ENCODE peak calls at places on chromosomes 5 and 9, in five cellular contexts. One of them, this sample, is unnamed. For H3K36me3, the result is how much of the 10 kb centered on the place peaks cover.

GRCh38 chr9:134983506-134984371 is 66.0 kb upstream of the FCN1 start:
- DNase-seq in cardiac muscle cell: no peak
- DNase-seq in lower lobe of right lung: no peak
- DNase-seq in body of pancreas: no peak
- DNase-seq in endothelial cell of umbilical vein: no peak
- DNase-seq in this sample: no peak

GRCh38 chr9:93813687-93814560 is 141.2 kb downstream of the BARX1 start:
- DNase-seq in cardiac muscle cell: no peak
- DNase-seq in lower lobe of right lung: no peak
- DNase-seq in body of pancreas: peak
- DNase-seq in endothelial cell of umbilical vein: no peak
- DNase-seq in this sample: no peak

GRCh38 chr5:110021251-110021650 is 331.5 kb downstream of the MAN2A1 start:
- DNase-seq in cardiac muscle cell: no peak
- DNase-seq in lower lobe of right lung: no peak
- DNase-seq in body of pancreas: no peak
- DNase-seq in endothelial cell of umbilical vein: no peak
- DNase-seq in this sample: no peak

GRCh38 chr5:147686421-147686820 is 96.1 kb downstream of the JAKMIP2 start:
- DNase-seq in cardiac muscle cell: no peak
- DNase-seq in lower lobe of right lung: no peak
- DNase-seq in body of pancreas: no peak
- DNase-seq in endothelial cell of umbilical vein: no peak
- DNase-seq in this sample: no peak

GRCh38 chr5:154755361-154756202 is at the start of gene LARP1:
- DNase-seq in cardiac muscle cell: peak
- DNase-seq in lower lobe of right lung: peak
- DNase-seq in body of pancreas: peak
- DNase-seq in endothelial cell of umbilical vein: peak
- DNase-seq in this sample: no peak

GRCh38 chr5:9348296-9348996 is 197.4 kb downstream of the SEMA5A start:
- DNase-seq in cardiac muscle cell: peak
- DNase-seq in lower lobe of right lung: no peak
- DNase-seq in body of pancreas: no peak
- DNase-seq in endothelial cell of umbilical vein: peak
- DNase-seq in this sample: no peak

GRCh38 chr5:40570408-40571129 is 109.1 kb upstream of the PTGER4 start:
- DNase-seq in cardiac muscle cell: no peak
- DNase-seq in lower lobe of right lung: no peak
- DNase-seq in body of pancreas: no peak
- DNase-seq in endothelial cell of umbilical vein: peak
- DNase-seq in this sample: no peak

GRCh38 chr5:54753034-54753433 is 232.4 kb downstream of the ESM1 start:
- DNase-seq in cardiac muscle cell: no peak
- DNase-seq in lower lobe of right lung: no peak
- DNase-seq in body of pancreas: no peak
- DNase-seq in endothelial cell of umbilical vein: no peak
- DNase-seq in this sample: no peak

GRCh38 chr9:27367175-27367798 is 70.3 kb upstream of the EQTN start:
- DNase-seq in cardiac muscle cell: no peak
- DNase-seq in lower lobe of right lung: no peak
- DNase-seq in body of pancreas: no peak
- DNase-seq in endothelial cell of umbilical vein: no peak
- DNase-seq in this sample: no peak

GRCh38 chr9:134051319-134051718 is 16.5 kb downstream of the BRD3 start:
- DNase-seq in cardiac muscle cell: no peak
- DNase-seq in lower lobe of right lung: peak
- DNase-seq in body of pancreas: peak
- DNase-seq in endothelial cell of umbilical vein: no peak
- DNase-seq in this sample: no peak

GRCh38 chr5:107010060-107010459 is 660.7 kb downstream of the EFNA5 start:
- DNase-seq in cardiac muscle cell: no peak
- DNase-seq in lower lobe of right lung: no peak
- DNase-seq in body of pancreas: no peak
- DNase-seq in endothelial cell of umbilical vein: no peak
- DNase-seq in this sample: no peak

GRCh38 chr9:93096811-93097382 is 880 bp downstream of the CARD19 start:
- DNase-seq in cardiac muscle cell: no peak
- DNase-seq in lower lobe of right lung: no peak
- DNase-seq in body of pancreas: peak
- DNase-seq in endothelial cell of umbilical vein: no peak
- DNase-seq in this sample: peak

GRCh38 chr9:9352877-9353481 is 1259.8 kb downstream of the PTPRD start:
- DNase-seq in cardiac muscle cell: peak
- DNase-seq in lower lobe of right lung: no peak
- DNase-seq in body of pancreas: peak
- DNase-seq in endothelial cell of umbilical vein: peak
- DNase-seq in this sample: peak

GRCh38 chr9:70601000-70601929 is 186.8 kb upstream of the KLF9 start:
- DNase-seq in cardiac muscle cell: peak
- DNase-seq in lower lobe of right lung: peak
- DNase-seq in body of pancreas: peak
- DNase-seq in endothelial cell of umbilical vein: peak
- DNase-seq in this sample: peak

GRCh38 chr5:43601454-43602260 is 1.3 kb upstream of the NNT start:
- DNase-seq in cardiac muscle cell: peak
- DNase-seq in lower lobe of right lung: no peak
- DNase-seq in body of pancreas: no peak
- DNase-seq in endothelial cell of umbilical vein: peak
- DNase-seq in this sample: no peak

GRCh38 chr5:177116631-177117373 is 16.8 kb upstream of the NSD1 start:
- DNase-seq in cardiac muscle cell: no peak
- DNase-seq in lower lobe of right lung: peak
- DNase-seq in body of pancreas: peak
- DNase-seq in endothelial cell of umbilical vein: peak
- DNase-seq in this sample: peak

GRCh38 chr5:142306077-142306502 is 18.7 kb downstream of the SPRY4 start:
- DNase-seq in cardiac muscle cell: no peak
- DNase-seq in lower lobe of right lung: no peak
- DNase-seq in body of pancreas: no peak
- DNase-seq in endothelial cell of umbilical vein: no peak
- DNase-seq in this sample: no peak

GRCh38 chr9:4137234-4137633 is 162.6 kb downstream of the GLIS3 start:
- DNase-seq in cardiac muscle cell: peak
- DNase-seq in lower lobe of right lung: no peak
- DNase-seq in body of pancreas: no peak
- DNase-seq in endothelial cell of umbilical vein: peak
- DNase-seq in this sample: no peak

GRCh38 chr5:1548702-1549523 is 25.2 kb upstream of the LPCAT1 start:
- DNase-seq in cardiac muscle cell: no peak
- DNase-seq in lower lobe of right lung: peak
- DNase-seq in body of pancreas: no peak
- DNase-seq in endothelial cell of umbilical vein: no peak
- DNase-seq in this sample: no peak

GRCh38 chr5:116536279-116537161 is 38.1 kb downstream of the SEMA6A start:
- DNase-seq in cardiac muscle cell: no peak
- DNase-seq in lower lobe of right lung: no peak
- DNase-seq in body of pancreas: no peak
- DNase-seq in endothelial cell of umbilical vein: no peak
- DNase-seq in this sample: no peak

GRCh38 chr9:127214421-127215265 is 49.9 kb upstream of the GARNL3 start:
- DNase-seq in cardiac muscle cell: peak
- DNase-seq in lower lobe of right lung: peak
- DNase-seq in body of pancreas: peak
- DNase-seq in endothelial cell of umbilical vein: peak
- DNase-seq in this sample: no peak

GRCh38 chr5:50923768-50924113 is 257.3 kb downstream of the PARP8 start:
- DNase-seq in cardiac muscle cell: no peak
- DNase-seq in lower lobe of right lung: no peak
- DNase-seq in body of pancreas: no peak
- DNase-seq in endothelial cell of umbilical vein: no peak
- DNase-seq in this sample: no peak

GRCh38 chr9:107358867-107359440 is 75.9 kb downstream of the RAD23B start:
- DNase-seq in cardiac muscle cell: no peak
- DNase-seq in lower lobe of right lung: no peak
- DNase-seq in body of pancreas: no peak
- DNase-seq in endothelial cell of umbilical vein: no peak
- DNase-seq in this sample: no peak

GRCh38 chr9:108746864-108747263 is 108.9 kb downstream of the ACTL7B start:
- DNase-seq in cardiac muscle cell: no peak
- DNase-seq in lower lobe of right lung: no peak
- DNase-seq in body of pancreas: no peak
- DNase-seq in endothelial cell of umbilical vein: no peak
- DNase-seq in this sample: no peak

GRCh38 chr9:114467226-114467750 is 38.0 kb downstream of the WHRN start:
- DNase-seq in cardiac muscle cell: no peak
- DNase-seq in lower lobe of right lung: no peak
- DNase-seq in body of pancreas: no peak
- DNase-seq in endothelial cell of umbilical vein: no peak
- DNase-seq in this sample: no peak

GRCh38 chr9:78572266-78572665 is 275.3 kb downstream of the PSAT1 start:
- DNase-seq in cardiac muscle cell: no peak
- DNase-seq in lower lobe of right lung: no peak
- DNase-seq in body of pancreas: no peak
- DNase-seq in endothelial cell of umbilical vein: no peak
- DNase-seq in this sample: no peak

GRCh38 chr9:125646222-125647100 is 60.5 kb downstream of the MAPKAP1 start:
- DNase-seq in cardiac muscle cell: no peak
- DNase-seq in lower lobe of right lung: no peak
- DNase-seq in body of pancreas: no peak
- DNase-seq in endothelial cell of umbilical vein: peak
- DNase-seq in this sample: no peak

GRCh38 chr5:141326088-141326854 is 4.0 kb upstream of the PCDHGA1 start:
- DNase-seq in cardiac muscle cell: peak
- DNase-seq in lower lobe of right lung: peak
- DNase-seq in body of pancreas: peak
- DNase-seq in endothelial cell of umbilical vein: peak
- DNase-seq in this sample: peak

GRCh38 chr5:72167790-72168189 is 60.5 kb downstream of the MAP1B start:
- DNase-seq in cardiac muscle cell: peak
- DNase-seq in lower lobe of right lung: no peak
- DNase-seq in body of pancreas: no peak
- DNase-seq in endothelial cell of umbilical vein: no peak
- DNase-seq in this sample: no peak

GRCh38 chr5:170633235-170634041 is 129.6 kb downstream of the KCNIP1 start:
- DNase-seq in cardiac muscle cell: peak
- DNase-seq in lower lobe of right lung: no peak
- DNase-seq in body of pancreas: peak
- DNase-seq in endothelial cell of umbilical vein: peak
- DNase-seq in this sample: no peak

GRCh38 chr5:90547072-90547536 is 11.5 kb upstream of the ADGRV1 start:
- DNase-seq in cardiac muscle cell: no peak
- DNase-seq in lower lobe of right lung: no peak
- DNase-seq in body of pancreas: no peak
- DNase-seq in endothelial cell of umbilical vein: no peak
- DNase-seq in this sample: no peak

GRCh38 chr5:88459971-88460370 is 191.3 kb upstream of the TMEM161B start:
- DNase-seq in cardiac muscle cell: no peak
- DNase-seq in lower lobe of right lung: no peak
- DNase-seq in body of pancreas: no peak
- DNase-seq in endothelial cell of umbilical vein: no peak
- DNase-seq in this sample: no peak

GRCh38 chr9:692636-693459 is 148.6 kb upstream of the DMRT1 start:
- DNase-seq in cardiac muscle cell: no peak
- DNase-seq in lower lobe of right lung: no peak
- DNase-seq in body of pancreas: no peak
- DNase-seq in endothelial cell of umbilical vein: no peak
- DNase-seq in this sample: no peak

GRCh38 chr5:138542120-138542955 is 698 bp downstream of the ETF1 start:
- DNase-seq in cardiac muscle cell: no peak
- DNase-seq in lower lobe of right lung: no peak
- DNase-seq in body of pancreas: peak
- DNase-seq in endothelial cell of umbilical vein: peak
- DNase-seq in this sample: no peak

GRCh38 chr9:69898714-69899209 is 78.1 kb downstream of the CFAP95 start:
- DNase-seq in cardiac muscle cell: no peak
- DNase-seq in lower lobe of right lung: no peak
- DNase-seq in body of pancreas: no peak
- DNase-seq in endothelial cell of umbilical vein: peak
- DNase-seq in this sample: no peak

GRCh38 chr5:127536687-127537086 is 19.2 kb downstream of the PRRC1 start:
- DNase-seq in cardiac muscle cell: no peak
- DNase-seq in lower lobe of right lung: no peak
- DNase-seq in body of pancreas: no peak
- DNase-seq in endothelial cell of umbilical vein: peak
- DNase-seq in this sample: no peak

GRCh38 chr9:99762470-99762869 is 59.2 kb upstream of the NR4A3 start:
- DNase-seq in cardiac muscle cell: no peak
- DNase-seq in lower lobe of right lung: no peak
- DNase-seq in body of pancreas: no peak
- DNase-seq in endothelial cell of umbilical vein: no peak
- DNase-seq in this sample: no peak

GRCh38 chr5:132831095-132831860 is 831 bp upstream of the SHROOM1 start:
- DNase-seq in cardiac muscle cell: no peak
- DNase-seq in lower lobe of right lung: no peak
- DNase-seq in body of pancreas: no peak
- DNase-seq in endothelial cell of umbilical vein: no peak
- DNase-seq in this sample: no peak

GRCh38 chr9:21560281-21560745 is 78.2 kb upstream of the IFNE start:
- DNase-seq in cardiac muscle cell: no peak
- DNase-seq in lower lobe of right lung: no peak
- DNase-seq in body of pancreas: no peak
- DNase-seq in endothelial cell of umbilical vein: no peak
- DNase-seq in this sample: no peak
- H3K4me3 ChIP-seq in cardiac muscle cell: peak
- H3K4me3 ChIP-seq in lower lobe of right lung: peak
- H3K4me3 ChIP-seq in body of pancreas: peak
- H3K4me3 ChIP-seq in endothelial cell of umbilical vein: peak
- H3K4me3 ChIP-seq in this sample: no peak

GRCh38 chr5:58357121-58357520 is 102.8 kb downstream of the PLK2 start:
- DNase-seq in cardiac muscle cell: no peak
- DNase-seq in lower lobe of right lung: no peak
- DNase-seq in body of pancreas: no peak
- DNase-seq in endothelial cell of umbilical vein: no peak
- DNase-seq in this sample: no peak

GRCh38 chr5:58357799-58358198 is 102.1 kb downstream of the PLK2 start:
- DNase-seq in cardiac muscle cell: no peak
- DNase-seq in lower lobe of right lung: no peak
- DNase-seq in body of pancreas: no peak
- DNase-seq in endothelial cell of umbilical vein: no peak
- DNase-seq in this sample: no peak

GRCh38 chr5:58354827-58355226 is 105.1 kb downstream of the PLK2 start:
- DNase-seq in cardiac muscle cell: no peak
- DNase-seq in lower lobe of right lung: no peak
- DNase-seq in body of pancreas: no peak
- DNase-seq in endothelial cell of umbilical vein: no peak
- DNase-seq in this sample: no peak

GRCh38 chr5:58358436-58358835 is 101.5 kb downstream of the PLK2 start:
- DNase-seq in cardiac muscle cell: no peak
- DNase-seq in lower lobe of right lung: no peak
- DNase-seq in body of pancreas: no peak
- DNase-seq in endothelial cell of umbilical vein: no peak
- DNase-seq in this sample: no peak

GRCh38 chr5:58356662-58357061 is 103.2 kb downstream of the PLK2 start:
- DNase-seq in cardiac muscle cell: no peak
- DNase-seq in lower lobe of right lung: no peak
- DNase-seq in body of pancreas: no peak
- DNase-seq in endothelial cell of umbilical vein: no peak
- DNase-seq in this sample: no peak
- TF ChIP-seq CTCF in cardiac muscle cell: no peak
- TF ChIP-seq CTCF in lower lobe of right lung: no peak
- TF ChIP-seq CTCF in body of pancreas: no peak
- TF ChIP-seq CTCF in endothelial cell of umbilical vein: no peak
- TF ChIP-seq CTCF in this sample: no peak

GRCh38 chr5:143372187-143372829 is 31.2 kb downstream of the NR3C1 start:
- DNase-seq in cardiac muscle cell: no peak
- DNase-seq in lower lobe of right lung: no peak
- DNase-seq in body of pancreas: peak
- DNase-seq in endothelial cell of umbilical vein: no peak
- DNase-seq in this sample: no peak
- H3K36me3 ChIP-seq in cardiac muscle cell: under half
- H3K36me3 ChIP-seq in lower lobe of right lung: under half
- H3K36me3 ChIP-seq in body of pancreas: under half
- H3K36me3 ChIP-seq in endothelial cell of umbilical vein: under half
- H3K36me3 ChIP-seq in this sample: under half

GRCh38 chr5:148697177-148697820 is 43.0 kb upstream of the HTR4 start:
- DNase-seq in cardiac muscle cell: no peak
- DNase-seq in lower lobe of right lung: no peak
- DNase-seq in body of pancreas: no peak
- DNase-seq in endothelial cell of umbilical vein: peak
- DNase-seq in this sample: no peak
- H3K4me3 ChIP-seq in cardiac muscle cell: no peak
- H3K4me3 ChIP-seq in lower lobe of right lung: no peak
- H3K4me3 ChIP-seq in body of pancreas: no peak
- H3K4me3 ChIP-seq in endothelial cell of umbilical vein: no peak
- H3K4me3 ChIP-seq in this sample: no peak

This sample was measured in mucosa of descending colon.